ENCODE peak calls at places on chromosome 17, in five cellular contexts. V, M, J, U and F are unnamed samples.
A peak's percentile ranks its signal among the peaks of the same experiment; 100 is the strongest.

GRCh38 chr17:62870581-62870964 is 62.5 kb upstream of the MARCHF10 start:
- DNase-seq in V (no peak), M (no peak), J (no peak), U (no peak), F (no peak)

GRCh38 chr17:67800495-67800928 is 24.8 kb upstream of the BPTF start:
- DNase-seq in V (peak; percentile 80), M (peak; percentile 82), J (peak; percentile 83), U (peak; percentile 91), F (peak; percentile 82)

GRCh38 chr17:68491864-68492263 is 20.4 kb upstream of the PRKAR1A start:
- DNase-seq in V (no peak), M (peak; percentile 57), J (no peak), U (no peak), F (no peak)

GRCh38 chr17:8479431-8479947 is 43.8 kb downstream of the NDEL1 start:
- DNase-seq in V (no peak), M (no peak), J (no peak), U (no peak), F (no peak)

GRCh38 chr17:69947027-69947759 is 127.8 kb upstream of the KCNJ16 start:
- DNase-seq in V (no peak), M (no peak), J (no peak), U (no peak), F (no peak)

GRCh38 chr17:41619162-41619933 is 5.0 kb downstream of the KRT17 start:
- DNase-seq in V (no peak), M (no peak), J (no peak), U (no peak), F (peak; percentile 27)

GRCh38 chr17:7651959-7652658 is 1.4 kb downstream of the ATP1B2 start:
- DNase-seq in V (no peak), M (no peak), J (no peak), U (no peak), F (no peak)

GRCh38 chr17:46727572-46728348 is 90.7 kb downstream of the WNT3 start:
- DNase-seq in V (no peak), M (no peak), J (no peak), U (no peak), F (no peak)

GRCh38 chr17:60909405-60909804 is 231.8 kb downstream of the BCAS3 start:
- DNase-seq in V (no peak), M (no peak), J (no peak), U (no peak), F (no peak)

GRCh38 chr17:48052956-48053757 is 5.0 kb downstream of the NFE2L1 start:
- DNase-seq in V (peak; percentile 93), M (peak; percentile 39), J (no peak), U (no peak), F (peak; percentile 91)

GRCh38 chr17:1147664-1148063 is 32.1 kb downstream of the ABR start:
- DNase-seq in V (no peak), M (peak; percentile 81), J (peak; percentile 71), U (no peak), F (no peak)

GRCh38 chr17:71900830-71901229 is 220.0 kb upstream of the SOX9 start:
- DNase-seq in V (no peak), M (no peak), J (peak; percentile 81), U (no peak), F (no peak)

GRCh38 chr17:62824290-62825135 is 16.4 kb upstream of the MARCHF10 start:
- DNase-seq in V (no peak), M (no peak), J (peak; percentile 56), U (no peak), F (no peak)

GRCh38 chr17:13544292-13544691 is 57.4 kb downstream of the HS3ST3A1 start:
- DNase-seq in V (no peak), M (no peak), J (no peak), U (no peak), F (no peak)

GRCh38 chr17:8798176-8799000 is 777 bp downstream of the MFSD6L start:
- DNase-seq in V (no peak), M (no peak), J (no peak), U (peak; percentile 1), F (no peak)

GRCh38 chr17:69356625-69357024 is 29.7 kb upstream of the ABCA5 start:
- DNase-seq in V (no peak), M (no peak), J (no peak), U (no peak), F (no peak)

GRCh38 chr17:74408830-74409229 is 23.1 kb upstream of the GPRC5C start:
- DNase-seq in V (no peak), M (peak; percentile 82), J (no peak), U (no peak), F (no peak)

GRCh38 chr17:57565119-57565635 is 179.9 kb downstream of the CCDC182 start:
- DNase-seq in V (no peak), M (no peak), J (no peak), U (no peak), F (no peak)

GRCh38 chr17:73371285-73371684 is 59.5 kb upstream of the CDC42EP4 start:
- DNase-seq in V (no peak), M (no peak), J (no peak), U (no peak), F (no peak)

GRCh38 chr17:77651983-77652382 is 306.5 kb upstream of the TNRC6C start:
- DNase-seq in V (no peak), M (no peak), J (no peak), U (no peak), F (no peak)

GRCh38 chr17:77654296-77654695 is 304.2 kb upstream of the TNRC6C start:
- DNase-seq in V (peak; percentile 48), M (no peak), J (no peak), U (no peak), F (no peak)

GRCh38 chr17:77647531-77647930 is 311.0 kb upstream of the TNRC6C start:
- DNase-seq in V (no peak), M (no peak), J (no peak), U (no peak), F (no peak)

GRCh38 chr17:77645441-77646430 is 312.8 kb upstream of the TNRC6C start:
- DNase-seq in V (no peak), M (no peak), J (no peak), U (no peak), F (no peak)

GRCh38 chr17:77649717-77650211 is 308.7 kb upstream of the TNRC6C start:
- DNase-seq in V (no peak), M (no peak), J (peak; percentile 42), U (no peak), F (no peak)
- TF ChIP-seq CTCF in V (no peak), M (no peak), J (no peak), U (no peak), F (no peak)

GRCh38 chr17:49280918-49281317 is 50.3 kb upstream of the PHOSPHO1 start:
- DNase-seq in V (peak; percentile 19), M (no peak), J (no peak), U (no peak), F (no peak)
- TF ChIP-seq CTCF in V (no peak), M (no peak), J (no peak), U (no peak), F (no peak)

GRCh38 chr17:80633994-80634566 is 89.4 kb downstream of the RPTOR start:
- DNase-seq in V (no peak), M (no peak), J (no peak), U (no peak), F (no peak)
- TF ChIP-seq CTCF in V (no peak), M (no peak), J (no peak), U (no peak), F (no peak)

GRCh38 chr17:17950806-17951205 is 21.4 kb downstream of the TOM1L2 start:
- DNase-seq in V (no peak), M (no peak), J (no peak), U (no peak), F (no peak)
- TF ChIP-seq CTCF in V (no peak), M (no peak), J (peak; percentile 58), U (no peak), F (no peak)

DNA sequence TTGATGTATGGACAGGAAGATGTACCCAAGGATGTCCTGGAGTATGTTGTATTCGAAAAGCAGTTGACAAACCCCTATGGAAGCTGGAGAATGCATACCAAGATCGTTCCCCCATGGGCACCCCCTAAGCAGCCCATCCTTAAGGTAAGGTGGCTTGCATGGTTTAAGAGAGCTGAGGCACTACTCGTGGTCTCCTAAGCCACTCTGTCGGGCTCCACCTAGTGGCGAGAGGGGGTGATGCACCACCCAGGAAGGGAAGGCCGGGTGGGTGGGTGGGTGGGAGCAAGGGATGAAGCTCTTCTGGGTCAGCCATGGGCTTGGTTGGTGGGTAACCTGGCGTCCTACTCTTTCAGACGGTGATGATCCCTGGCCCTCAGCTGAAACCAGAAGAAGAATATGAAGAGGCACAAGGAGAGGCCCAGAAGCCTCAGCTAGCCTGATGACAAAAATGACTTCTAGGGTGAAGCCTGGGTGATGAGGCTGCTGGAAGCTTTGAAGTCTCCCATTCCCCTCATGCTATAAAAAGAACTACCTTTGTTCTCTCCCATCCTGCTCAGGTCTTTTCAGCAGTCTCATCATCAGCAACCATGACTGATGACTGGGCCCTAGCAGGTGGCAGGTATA is 21.5 kb downstream of the GPR179 start:
- DNase-seq in V (no peak), M (peak; percentile 69), J (peak; percentile 28), U (peak; percentile 66), F (peak; percentile 48)
- TF ChIP-seq CTCF in V (peak; percentile 23), M (peak; percentile 88), J (peak; percentile 77), U (peak; percentile 79), F (no peak)

DNA sequence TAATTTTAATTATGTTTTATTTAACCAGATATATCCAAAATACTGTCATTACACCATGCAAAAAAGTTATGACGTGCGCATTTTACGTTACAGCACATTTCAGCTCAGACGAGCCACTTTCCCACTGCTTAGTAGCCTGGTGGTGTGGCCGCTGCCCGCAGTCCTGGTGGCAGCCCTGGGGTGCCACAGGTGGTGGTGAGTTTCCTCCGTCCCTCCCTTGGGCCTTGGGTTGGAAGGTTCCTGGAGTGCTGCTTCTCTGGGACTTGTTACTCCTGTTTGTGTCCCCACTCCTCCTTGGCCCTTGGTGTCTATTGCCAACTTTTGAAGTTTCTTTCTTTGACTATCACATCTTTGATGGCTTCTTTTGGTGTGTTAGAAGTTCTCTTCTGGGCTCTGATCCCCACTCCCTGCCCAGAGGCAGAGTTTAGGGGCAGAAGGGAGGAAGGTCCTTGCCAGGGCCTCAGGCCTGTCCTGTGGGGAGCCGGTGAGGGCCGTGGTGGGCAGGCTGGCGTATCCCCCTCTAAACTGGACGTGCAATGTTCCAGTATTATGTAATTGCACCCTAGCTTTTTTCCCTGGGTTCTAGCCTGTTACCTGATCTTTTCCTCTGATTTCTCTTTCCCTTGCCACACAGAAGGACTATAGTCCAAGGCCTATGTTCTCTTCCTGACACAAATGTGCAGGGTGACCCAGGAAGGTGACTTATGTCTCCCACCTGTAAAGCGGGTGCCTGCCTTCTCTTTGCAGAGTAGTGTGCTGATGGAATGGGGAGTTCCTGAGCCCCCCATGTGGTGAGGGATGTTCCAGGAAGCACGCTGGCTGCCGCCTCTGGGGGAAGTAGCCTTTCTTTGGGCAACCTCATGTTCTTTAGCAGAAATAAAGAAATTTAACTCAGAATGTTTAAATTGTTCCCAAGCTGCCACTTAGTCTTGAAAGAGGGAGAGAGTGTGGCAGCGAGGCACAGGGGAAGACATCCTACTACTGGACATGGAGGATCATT is 8.4 kb downstream of the MPRIP start:
- DNase-seq in V (peak; percentile 55), M (peak; percentile 19), J (no peak), U (no peak), F (no peak)
- TF ChIP-seq CTCF in V (no peak), M (no peak), J (no peak), U (no peak), F (no peak)